ENCODE peak calls at places on chromosome X, in six cellular contexts. A, N, X, Y, O and M are unnamed samples.

GRCh38 chrX:128891554-128891953 is 631.7 kb downstream of the SMARCA1 start:
- DNase-seq in A (no peak), N (no peak), X (no peak), Y (no peak), O (no peak), M (no peak)

GRCh38 chrX:15820106-15821073 is 30.1 kb downstream of the ZRSR2 start:
- DNase-seq in A (no peak), N (no peak), X (no peak), Y (no peak), O (no peak), M (no peak)

GRCh38 chrX:39953027-39953426 is 144.7 kb downstream of the BCOR start:
- DNase-seq in A (no peak), N (no peak), X (no peak), Y (no peak), O (no peak), M (no peak)

GRCh38 chrX:40085086-40085551 is 12.6 kb downstream of the BCOR start:
- DNase-seq in A (peak; percentile 73), N (peak; percentile 57), X (no peak), Y (no peak), O (no peak), M (no peak)

GRCh38 chrX:15702488-15703371 is 35.3 kb upstream of the CA5B start:
- DNase-seq in A (no peak), N (no peak), X (no peak), Y (no peak), O (no peak), M (peak; percentile 36)

GRCh38 chrX:139203681-139204575 is 326.6 kb upstream of the F9 start:
- DNase-seq in A (peak; percentile 12), N (peak; percentile 20), X (no peak), Y (peak; percentile 47), O (no peak), M (peak; percentile 77)

GRCh38 chrX:23513121-23513520 is 154.2 kb upstream of the PRDX4 start:
- DNase-seq in A (no peak), N (no peak), X (no peak), Y (no peak), O (no peak), M (no peak)

GRCh38 chrX:33204889-33205288 is 6.5 kb downstream of the DMD start:
- DNase-seq in A (no peak), N (peak; percentile 4), X (no peak), Y (no peak), O (peak; percentile 30), M (no peak)

GRCh38 chrX:46642145-46642544 is 68.6 kb downstream of the CHST7 start:
- DNase-seq in A (no peak), N (no peak), X (peak; percentile 11), Y (no peak), O (no peak), M (no peak)

GRCh38 chrX:136162827-136163427 is 15.6 kb downstream of the FHL1 start:
- DNase-seq in A (no peak), N (peak; percentile 50), X (peak; percentile 13), Y (no peak), O (peak; percentile 57), M (no peak)

GRCh38 chrX:55004231-55004630 is 4.1 kb downstream of the APEX2 start:
- DNase-seq in A (no peak), N (no peak), X (no peak), Y (no peak), O (no peak), M (no peak)

GRCh38 chrX:145881175-145881867 is 63.7 kb downstream of the SLITRK2 start:
- DNase-seq in A (no peak), N (no peak), X (no peak), Y (no peak), O (no peak), M (no peak)

GRCh38 chrX:2387614-2388239 is 113.0 kb downstream of the DHRSX start:
- DNase-seq in A (no peak), N (peak; percentile 19), X (no peak), Y (no peak), O (no peak), M (no peak)

GRCh38 chrX:123906557-123907316 is 46.9 kb downstream of the XIAP start:
- DNase-seq in A (no peak), N (no peak), X (no peak), Y (no peak), O (no peak), M (no peak)

GRCh38 chrX:13311560-13311959 is 8.3 kb downstream of the ATXN3L start:
- DNase-seq in A (no peak), N (no peak), X (no peak), Y (no peak), O (no peak), M (no peak)

GRCh38 chrX:69133561-69134542 is 31.4 kb downstream of the PJA1 start:
- DNase-seq in A (peak; percentile 4), N (no peak), X (peak; percentile 59), Y (no peak), O (peak; percentile 49), M (no peak)

GRCh38 chrX:118254611-118255010 is 91.3 kb upstream of the WDR44 start:
- DNase-seq in A (peak; percentile 19), N (peak; percentile 78), X (peak; percentile 7), Y (no peak), O (peak; percentile 53), M (no peak)

GRCh38 chrX:48794993-48795501 is 6.8 kb upstream of the HDAC6 start:
- DNase-seq in A (no peak), N (no peak), X (no peak), Y (no peak), O (no peak), M (peak; percentile 77)

GRCh38 chrX:386768-387575 is at the start of gene PPP2R3B:
- DNase-seq in A (peak; percentile 98), N (peak; percentile 99), X (peak; percentile 93), Y (peak; percentile 99), O (peak; percentile 98), M (peak; percentile 99)

GRCh38 chrX:43655151-43655676 is 885 bp upstream of the MAOA start:
- DNase-seq in A (peak; percentile 5), N (peak; percentile 37), X (no peak), Y (peak; percentile 52), O (peak; percentile 52), M (no peak)

GRCh38 chrX:8204169-8204935 is 33.3 kb upstream of the VCX2 start:
- DNase-seq in A (no peak), N (no peak), X (no peak), Y (no peak), O (no peak), M (no peak)

GRCh38 chrX:24260827-24261550 is 52.9 kb downstream of the SUPT20HL2 start:
- DNase-seq in A (no peak), N (peak; percentile 57), X (no peak), Y (no peak), O (peak; percentile 48), M (no peak)

GRCh38 chrX:72121381-72121780 is 10.3 kb downstream of the RTL5 start:
- DNase-seq in A (peak; percentile 64), N (no peak), X (no peak), Y (no peak), O (peak; percentile 49), M (no peak)

GRCh38 chrX:40778861-40779575 is 43.7 kb upstream of the MED14 start:
- DNase-seq in A (peak; percentile 20), N (no peak), X (no peak), Y (no peak), O (no peak), M (no peak)

GRCh38 chrX:150574824-150575409 is 6.5 kb downstream of the MTM1 start:
- DNase-seq in A (no peak), N (no peak), X (no peak), Y (no peak), O (no peak), M (no peak)

GRCh38 chrX:1581132-1581531 is 10.3 kb upstream of the AKAP17A start:
- DNase-seq in A (no peak), N (peak; percentile 70), X (peak; percentile 52), Y (no peak), O (peak; percentile 31), M (no peak)

GRCh38 chrX:129932792-129933321 is 26.9 kb downstream of the UTP14A start:
- DNase-seq in A (no peak), N (peak; percentile 17), X (no peak), Y (no peak), O (no peak), M (peak; percentile 21)

GRCh38 chrX:152821145-152821765 is 9.3 kb downstream of the CETN2 start:
- DNase-seq in A (no peak), N (peak; percentile 63), X (peak; percentile 23), Y (no peak), O (no peak), M (peak; percentile 26)

GRCh38 chrX:132219343-132219768 is at the start of gene RAP2C:
- DNase-seq in A (peak; percentile 63), N (peak; percentile 85), X (peak; percentile 77), Y (peak; percentile 51), O (peak; percentile 82), M (peak; percentile 86)

GRCh38 chrX:132216283-132216682 is 3.0 kb downstream of the RAP2C start:
- DNase-seq in A (no peak), N (no peak), X (no peak), Y (no peak), O (peak; percentile 58), M (no peak)

GRCh38 chrX:132216806-132217202 is 2.4 kb downstream of the RAP2C start:
- DNase-seq in A (no peak), N (no peak), X (no peak), Y (no peak), O (no peak), M (no peak)

GRCh38 chrX:132217203-132218073 is 1.8 kb downstream of the RAP2C start:
- DNase-seq in A (peak; percentile 38), N (peak; percentile 60), X (peak; percentile 77), Y (peak; percentile 50), O (peak; percentile 77), M (peak; percentile 89)

GRCh38 chrX:132218100-132218807 is 993 bp downstream of the RAP2C start:
- DNase-seq in A (peak; percentile 69), N (peak; percentile 85), X (peak; percentile 73), Y (peak; percentile 71), O (peak; percentile 84), M (peak; percentile 80)
- TF ChIP-seq POLR2A in A (no peak), N (peak; percentile 79), X (no peak), Y (no peak), O (no peak), M (peak; percentile 60)

GRCh38 chrX:51456814-51457213 is 39.6 kb downstream of the NUDT11 start:
- DNase-seq in A (no peak), N (no peak), X (peak; percentile 0), Y (no peak), O (no peak), M (no peak)
- H3K4me1 ChIP-seq in A (no peaks in the 10 kb centered on the region), N (no peaks in the 10 kb centered on the region), X (no peaks in the 10 kb centered on the region), Y (no peaks in the 10 kb centered on the region), O (no peaks in the 10 kb centered on the region), M (no peaks in the 10 kb centered on the region)

GRCh38 chrX:77894921-77895886 is at the start of gene MAGT1:
- DNase-seq in A (peak; percentile 90), N (peak; percentile 92), X (peak; percentile 94), Y (peak; percentile 85), O (peak; percentile 95), M (peak; percentile 93)
- TF ChIP-seq POLR2A in A (peak; percentile 85), N (peak; percentile 96), X (peak; percentile 94), Y (peak; percentile 30), O (peak; percentile 62), M (peak; percentile 89)

GRCh38 chrX:31420711-31421151 is 348.9 kb upstream of the FTHL17 start:
- DNase-seq in A (no peak), N (no peak), X (no peak), Y (no peak), O (no peak), M (no peak)

GRCh38 chrX:31421441-31421840 is 349.6 kb upstream of the FTHL17 start:
- DNase-seq in A (no peak), N (no peak), X (no peak), Y (no peak), O (no peak), M (no peak)

GRCh38 chrX:31420302-31420701 is 348.5 kb upstream of the FTHL17 start:
- DNase-seq in A (no peak), N (no peak), X (no peak), Y (no peak), O (no peak), M (no peak)

GRCh38 chrX:31423575-31424284 is 351.9 kb upstream of the FTHL17 start:
- DNase-seq in A (peak; percentile 14), N (peak; percentile 54), X (peak; percentile 15), Y (no peak), O (peak; percentile 23), M (no peak)
- H3K4me1 ChIP-seq in A (no peaks in the 10 kb centered on the region), N (no peaks in the 10 kb centered on the region), X (no peaks in the 10 kb centered on the region), Y (no peaks in the 10 kb centered on the region), O (no peaks in the 10 kb centered on the region), M (no peaks in the 10 kb centered on the region)